ENCODE peak calls at places on chromosomes 7 and 10, in five cellular contexts. Y is B cell; J is stimulated activated CD8-positive, alpha-beta memory T cell treated with anti-CD3 and anti-CD28 coated beads, Interleukin-7, amount 100 ng/mL, for 4 hours; Q is EL; I is effector CD4-positive, alpha-beta T cell. R is an unnamed sample.
A peak's percentile ranks its signal among the peaks of the same experiment; 100 is the strongest.

GRCh38 chr10:112950714-112951348 is 784 bp downstream of the TCF7L2 start:
- DNase-seq in J (peak; percentile 10), Y (no peak), Q (peak; percentile 62), I (no peak), R (peak; percentile 52)

GRCh38 chr7:153934629-153935028 is 117.6 kb upstream of the DPP6 start:
- DNase-seq in Q (no peak), I (no peak), Y (no peak), J (no peak), R (no peak)

GRCh38 chr7:138891446-138891810 is 89.8 kb downstream of the KIAA1549 start:
- DNase-seq in Q (peak; percentile 67), I (no peak), Y (no peak), J (no peak), R (no peak)

GRCh38 chr10:78756604-78757442 is 311.9 kb upstream of the ZMIZ1 start:
- DNase-seq in Q (peak; percentile 93), I (no peak), J (peak; percentile 10), Y (no peak), R (peak; percentile 93)

GRCh38 chr10:91700273-91700672 is 67.4 kb upstream of the PPP1R3C start:
- DNase-seq in Q (no peak), Y (no peak), J (no peak), I (no peak), R (no peak)

GRCh38 chr10:76245951-76246495 is 814.6 kb downstream of the LRMDA start:
- DNase-seq in Y (no peak), I (no peak), J (no peak), Q (no peak), R (no peak)

GRCh38 chr7:144459635-144460034 is 56.1 kb upstream of the NOBOX start:
- DNase-seq in I (no peak), J (no peak), Q (no peak), Y (no peak), R (no peak)

GRCh38 chr10:13831711-13832110 is 244.9 kb downstream of the PRPF18 start:
- DNase-seq in J (no peak), Q (no peak), Y (peak; percentile 56), I (no peak), R (no peak)

GRCh38 chr10:28432210-28432676 is 100.7 kb upstream of the WAC start:
- DNase-seq in Y (peak; percentile 46), Q (peak; percentile 81), I (no peak), J (no peak), R (peak; percentile 77)

GRCh38 chr7:49800031-49800430 is 26.6 kb downstream of the VWC2 start:
- DNase-seq in Q (no peak), J (no peak), I (no peak), Y (no peak), R (no peak)

GRCh38 chr10:76675951-76676587 is 961.5 kb downstream of the KCNMA1 start:
- DNase-seq in J (no peak), Y (no peak), Q (peak; percentile 20), I (no peak), R (no peak)

GRCh38 chr10:92702301-92702916 is 12.7 kb downstream of the HHEX start:
- DNase-seq in J (no peak), Q (no peak), I (no peak), Y (no peak), R (no peak)

GRCh38 chr10:63446716-63447440 is 18.9 kb downstream of the JMJD1C start:
- DNase-seq in Y (no peak), I (no peak), Q (no peak), J (no peak), R (no peak)

GRCh38 chr7:16644624-16644986 is 949 bp downstream of the ANKMY2 start:
- DNase-seq in Y (peak; percentile 71), I (peak; percentile 53), J (peak; percentile 57), Q (peak; percentile 81), R (peak; percentile 76)